ENCODE peak calls at places on chromosomes 4 and X, in four cellular contexts. One of them, this sample, is unnamed.

GRCh38 chr4:17315459-17315858 is 196.4 kb downstream of the QDPR start:
- DNase-seq in heart left ventricle: no peak
- DNase-seq in nephron progenitor cell: no peak
- DNase-seq in stimulated activated CD4-positive, alpha-beta T cell treated with anti-CD3 and anti-CD28 coated beads, Interleukin-12 subunit alpha, Interleukin-12 subunit beta, amount 100 ng/mL, for 48 hours: no peak
- DNase-seq in this sample: no peak

GRCh38 chr4:173333658-173334084 is 487 bp downstream of the HMGB2 start:
- DNase-seq in heart left ventricle: peak; percentile 80
- DNase-seq in nephron progenitor cell: peak; percentile 68
- DNase-seq in stimulated activated CD4-positive, alpha-beta T cell treated with anti-CD3 and anti-CD28 coated beads, Interleukin-12 subunit alpha, Interleukin-12 subunit beta, amount 100 ng/mL, for 48 hours: no peak
- DNase-seq in this sample: peak; percentile 63

GRCh38 chr4:1959104-1959384 is 49.7 kb downstream of the NELFA start:
- DNase-seq in heart left ventricle: no peak
- DNase-seq in nephron progenitor cell: no peak
- DNase-seq in stimulated activated CD4-positive, alpha-beta T cell treated with anti-CD3 and anti-CD28 coated beads, Interleukin-12 subunit alpha, Interleukin-12 subunit beta, amount 100 ng/mL, for 48 hours: no peak
- DNase-seq in this sample: no peak

GRCh38 chr4:117773067-117773946 is 261.0 kb upstream of the NDST3 start:
- DNase-seq in heart left ventricle: no peak
- DNase-seq in nephron progenitor cell: no peak
- DNase-seq in stimulated activated CD4-positive, alpha-beta T cell treated with anti-CD3 and anti-CD28 coated beads, Interleukin-12 subunit alpha, Interleukin-12 subunit beta, amount 100 ng/mL, for 48 hours: no peak
- DNase-seq in this sample: no peak

GRCh38 chrX:30875957-30876356 is 13.1 kb downstream of the TAB3 start:
- DNase-seq in heart left ventricle: no peak
- DNase-seq in nephron progenitor cell: no peak
- DNase-seq in stimulated activated CD4-positive, alpha-beta T cell treated with anti-CD3 and anti-CD28 coated beads, Interleukin-12 subunit alpha, Interleukin-12 subunit beta, amount 100 ng/mL, for 48 hours: no peak
- DNase-seq in this sample: no peak

GRCh38 chr4:7786517-7786916 is 153.1 kb downstream of the AFAP1 start:
- DNase-seq in heart left ventricle: no peak
- DNase-seq in nephron progenitor cell: no peak
- DNase-seq in stimulated activated CD4-positive, alpha-beta T cell treated with anti-CD3 and anti-CD28 coated beads, Interleukin-12 subunit alpha, Interleukin-12 subunit beta, amount 100 ng/mL, for 48 hours: no peak
- DNase-seq in this sample: no peak

GRCh38 chrX:15143825-15144121 is 126.1 kb downstream of the ASB9 start:
- DNase-seq in heart left ventricle: no peak
- DNase-seq in nephron progenitor cell: no peak
- DNase-seq in stimulated activated CD4-positive, alpha-beta T cell treated with anti-CD3 and anti-CD28 coated beads, Interleukin-12 subunit alpha, Interleukin-12 subunit beta, amount 100 ng/mL, for 48 hours: no peak
- DNase-seq in this sample: no peak

GRCh38 chr4:15926486-15926885 is 12.1 kb downstream of the FGFBP1 start:
- DNase-seq in heart left ventricle: no peak
- DNase-seq in nephron progenitor cell: no peak
- DNase-seq in stimulated activated CD4-positive, alpha-beta T cell treated with anti-CD3 and anti-CD28 coated beads, Interleukin-12 subunit alpha, Interleukin-12 subunit beta, amount 100 ng/mL, for 48 hours: no peak
- DNase-seq in this sample: no peak

GRCh38 chrX:56733459-56734046 is 4.5 kb downstream of the NBDY start:
- DNase-seq in heart left ventricle: peak; percentile 12
- DNase-seq in nephron progenitor cell: peak; percentile 39
- DNase-seq in stimulated activated CD4-positive, alpha-beta T cell treated with anti-CD3 and anti-CD28 coated beads, Interleukin-12 subunit alpha, Interleukin-12 subunit beta, amount 100 ng/mL, for 48 hours: peak; percentile 73
- DNase-seq in this sample: peak; percentile 71

GRCh38 chrX:151726751-151727150 is 7.8 kb upstream of the CNGA2 start:
- DNase-seq in heart left ventricle: no peak
- DNase-seq in nephron progenitor cell: no peak
- DNase-seq in stimulated activated CD4-positive, alpha-beta T cell treated with anti-CD3 and anti-CD28 coated beads, Interleukin-12 subunit alpha, Interleukin-12 subunit beta, amount 100 ng/mL, for 48 hours: no peak
- DNase-seq in this sample: no peak

GRCh38 chrX:22081475-22082092 is 49.5 kb downstream of the PHEX start:
- DNase-seq in heart left ventricle: peak; percentile 25
- DNase-seq in nephron progenitor cell: peak; percentile 75
- DNase-seq in stimulated activated CD4-positive, alpha-beta T cell treated with anti-CD3 and anti-CD28 coated beads, Interleukin-12 subunit alpha, Interleukin-12 subunit beta, amount 100 ng/mL, for 48 hours: peak; percentile 60
- DNase-seq in this sample: no peak

GRCh38 chrX:31209005-31209612 is 137.3 kb upstream of the FTHL17 start:
- DNase-seq in heart left ventricle: no peak
- DNase-seq in nephron progenitor cell: no peak
- DNase-seq in stimulated activated CD4-positive, alpha-beta T cell treated with anti-CD3 and anti-CD28 coated beads, Interleukin-12 subunit alpha, Interleukin-12 subunit beta, amount 100 ng/mL, for 48 hours: no peak
- DNase-seq in this sample: no peak

GRCh38 chr4:65825121-65825520 is 154.8 kb upstream of the EPHA5 start:
- DNase-seq in heart left ventricle: no peak
- DNase-seq in nephron progenitor cell: no peak
- DNase-seq in stimulated activated CD4-positive, alpha-beta T cell treated with anti-CD3 and anti-CD28 coated beads, Interleukin-12 subunit alpha, Interleukin-12 subunit beta, amount 100 ng/mL, for 48 hours: no peak
- DNase-seq in this sample: no peak

GRCh38 chr4:155445306-155445705 is 68.5 kb upstream of the MAP9 start:
- DNase-seq in heart left ventricle: no peak
- DNase-seq in nephron progenitor cell: no peak
- DNase-seq in stimulated activated CD4-positive, alpha-beta T cell treated with anti-CD3 and anti-CD28 coated beads, Interleukin-12 subunit alpha, Interleukin-12 subunit beta, amount 100 ng/mL, for 48 hours: no peak
- DNase-seq in this sample: no peak

This sample was measured in midbrain.